ENCODE peak calls at places on chromosome 15, in five cellular contexts. Z is BE2C, D is sigmoid colon, X is Panc1, I is breast epithelium. O is an unnamed sample.

GRCh38 chr15:82572311-82572710 is 32.1 kb upstream of the RPS17 start:
- DNase-seq in Z (no peak), D (no peak), X (no peak), I (no peak), O (no peak)

GRCh38 chr15:60643490-60644040 is 164.6 kb upstream of the ICE2 start:
- DNase-seq in Z (no peak), D (no peak), X (no peak), I (no peak), O (no peak)

GRCh38 chr15:48695088-48695834 is 49.8 kb upstream of the FBN1 start:
- DNase-seq in Z (no peak), D (no peak), X (no peak), I (no peak), O (no peak)

GRCh38 chr15:73927003-73927475 is 777 bp downstream of the LOXL1 start:
- DNase-seq in Z (peak), D (peak), X (no peak), I (peak), O (no peak)

GRCh38 chr15:39462691-39463090 is 118.2 kb upstream of the THBS1 start:
- DNase-seq in Z (no peak), D (no peak), X (no peak), I (no peak), O (no peak)

GRCh38 chr15:34239151-34239761 is 14.4 kb downstream of the EMC4 start:
- DNase-seq in Z (no peak), D (no peak), X (peak), I (no peak), O (no peak)

GRCh38 chr15:62094398-62094797 is 27.6 kb downstream of the C2CD4A start:
- DNase-seq in Z (peak), D (no peak), X (no peak), I (no peak), O (no peak)

GRCh38 chr15:101499863-101500713 is 10.6 kb upstream of the PCSK6 start:
- DNase-seq in Z (no peak), D (peak), X (no peak), I (no peak), O (no peak)

GRCh38 chr15:77606142-77607034 is 26.3 kb downstream of the LINGO1 start:
- DNase-seq in Z (peak), D (no peak), X (no peak), I (no peak), O (no peak)

GRCh38 chr15:92521624-92522008 is 127.9 kb downstream of the ST8SIA2 start:
- DNase-seq in Z (peak), D (peak), X (peak), I (peak), O (peak)

GRCh38 chr15:51796777-51797474 is 32.5 kb upstream of the TMOD3 start:
- DNase-seq in Z (no peak), D (no peak), X (no peak), I (no peak), O (no peak)

GRCh38 chr15:100725121-100726069 is 123.0 kb downstream of the ASB7 start:
- DNase-seq in Z (no peak), D (no peak), X (no peak), I (peak), O (no peak)

GRCh38 chr15:73399163-73399562 is 30.4 kb upstream of the HCN4 start:
- DNase-seq in Z (no peak), D (no peak), X (no peak), I (no peak), O (no peak)

DNA sequence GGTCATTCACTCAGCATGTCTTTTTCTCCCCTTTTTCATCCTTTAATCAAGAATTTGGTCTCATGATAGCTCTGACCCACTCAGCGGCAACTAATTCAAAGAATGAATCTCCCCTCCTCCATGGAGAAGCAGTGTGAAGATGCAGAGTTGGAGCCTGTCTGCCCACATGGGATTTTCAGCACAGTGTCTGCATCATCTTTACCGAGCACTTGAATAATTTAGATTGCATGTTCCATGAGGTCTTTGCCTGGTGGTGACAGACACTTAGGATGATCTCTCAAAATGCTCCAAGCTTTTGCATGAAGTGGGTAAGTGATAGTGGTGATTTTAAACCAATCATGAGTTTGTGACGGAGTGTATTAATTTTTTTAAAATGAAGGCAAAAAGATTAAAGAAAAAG is 103.8 kb upstream of the UBE3A start:
- DNase-seq in Z (no peak), D (no peak), X (no peak), I (no peak), O (no peak)
- H3K4me3 ChIP-seq in Z (no peak), D (no peak), X (no peak), I (no peak), O (no peak)

DNA sequence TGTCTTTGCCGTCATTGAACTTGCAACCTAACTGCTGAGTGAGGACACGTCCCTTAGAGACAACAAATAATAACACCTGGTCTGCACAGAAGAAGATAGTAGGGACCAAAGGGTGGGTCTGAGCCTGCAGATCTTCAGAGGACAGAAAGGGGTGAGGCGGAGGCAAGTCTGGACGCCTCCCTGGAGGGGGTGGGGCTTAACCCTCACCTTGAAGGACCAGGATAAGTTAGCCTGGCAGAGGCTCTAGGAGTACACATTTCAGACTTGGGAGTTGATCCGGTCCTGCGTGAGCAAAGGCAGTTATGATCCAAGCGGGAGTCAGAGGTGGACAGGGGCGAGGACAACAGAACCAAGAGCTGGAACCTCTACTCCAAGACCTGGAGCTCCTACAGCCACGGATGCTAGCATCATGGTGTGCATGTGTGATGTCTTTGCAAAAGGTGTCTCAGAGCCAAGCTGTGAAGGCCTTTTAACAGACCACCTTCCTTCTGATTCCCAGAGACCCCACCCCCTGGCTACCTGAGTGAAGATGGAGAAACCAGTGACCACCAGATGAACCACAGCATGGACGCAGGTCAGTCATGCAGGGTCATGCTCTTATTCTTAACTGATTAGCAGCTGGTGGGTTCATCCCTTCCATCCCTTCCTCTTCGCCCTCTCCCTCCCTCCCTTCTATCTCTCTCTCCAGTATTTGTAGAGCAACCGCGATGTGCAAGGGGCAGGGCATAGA is 88.0 kb downstream of the AAGAB start:
- DNase-seq in Z (no peak), D (peak), X (no peak), I (no peak), O (no peak)
- H3K4me3 ChIP-seq in Z (no peak), D (no peak), X (no peak), I (no peak), O (no peak)

GRCh38 chr15:37015476-37015875 is 84.9 kb downstream of the MEIS2 start:
- DNase-seq in Z (no peak), D (no peak), X (no peak), I (no peak), O (no peak)
- H3K4me3 ChIP-seq in Z (peak), D (no peak), X (no peak), I (peak), O (no peak)

GRCh38 chr15:97962263-97962662 is 1.8 kb downstream of the ARRDC4 start:
- DNase-seq in Z (no peak), D (no peak), X (no peak), I (no peak), O (no peak)

GRCh38 chr15:97959738-97960363 is 652 bp upstream of the ARRDC4 start:
- DNase-seq in Z (no peak), D (no peak), X (no peak), I (no peak), O (no peak)

GRCh38 chr15:97963779-97964178 is 3.3 kb downstream of the ARRDC4 start:
- DNase-seq in Z (no peak), D (no peak), X (no peak), I (no peak), O (no peak)

GRCh38 chr15:97961067-97961954 is 808 bp downstream of the ARRDC4 start:
- DNase-seq in Z (peak), D (peak), X (no peak), I (peak), O (no peak)

GRCh38 chr15:97960364-97961066 is at the start of gene ARRDC4:
- DNase-seq in Z (peak), D (peak), X (peak), I (peak), O (peak)
- H3K4me3 ChIP-seq in Z (peak), D (peak), X (peak), I (peak), O (peak)

GRCh38 chr15:31254431-31255175 is 72.0 kb upstream of the KLF13 start:
- DNase-seq in Z (no peak), D (no peak), X (no peak), I (no peak), O (no peak)
- H3K4me3 ChIP-seq in Z (no peak), D (no peak), X (no peak), I (no peak), O (no peak)

GRCh38 chr15:70061696-70062270 is 35.9 kb downstream of the TLE3 start:
- DNase-seq in Z (no peak), D (peak), X (no peak), I (no peak), O (no peak)
- H3K4me3 ChIP-seq in Z (peak), D (no peak), X (no peak), I (peak), O (no peak)

GRCh38 chr15:71646767-71647478 is 163.4 kb upstream of the NR2E3 start:
- DNase-seq in Z (no peak), D (no peak), X (no peak), I (no peak), O (no peak)
- H3K4me3 ChIP-seq in Z (no peak), D (no peak), X (no peak), I (no peak), O (no peak)

DNA sequence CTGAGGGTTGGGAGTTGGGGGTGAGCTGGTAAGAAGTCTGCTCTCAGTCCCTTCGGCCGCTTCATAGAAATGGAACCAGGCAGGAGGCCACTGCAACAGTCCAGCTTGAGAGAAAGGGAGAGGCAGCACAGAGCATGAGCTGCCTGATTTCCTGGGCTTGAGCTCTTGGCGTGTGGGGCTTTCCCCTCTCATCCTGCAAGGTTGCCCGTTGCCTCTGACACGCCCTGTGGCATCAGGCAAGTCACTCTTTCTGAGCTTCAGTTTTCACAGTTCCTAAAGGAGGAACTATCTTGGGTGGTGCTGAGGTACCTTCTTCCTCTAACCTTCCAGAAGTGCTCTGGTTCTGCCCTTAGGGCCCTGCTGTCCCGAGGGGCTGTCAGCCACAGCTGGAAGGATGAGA is 4.9 kb downstream of the MESP2 start:
- DNase-seq in Z (no peak), D (no peak), X (no peak), I (no peak), O (no peak)
- H3K4me3 ChIP-seq in Z (no peak), D (no peak), X (no peak), I (no peak), O (no peak)

GRCh38 chr15:58771621-58772235 is 626 bp downstream of the MINDY2 start:
- DNase-seq in Z (peak), D (peak), X (no peak), I (peak), O (no peak)

GRCh38 chr15:58773024-58773423 is 1.9 kb downstream of the MINDY2 start:
- DNase-seq in Z (no peak), D (no peak), X (no peak), I (no peak), O (no peak)

GRCh38 chr15:58766290-58766689 is 4.8 kb upstream of the MINDY2 start:
- DNase-seq in Z (no peak), D (no peak), X (no peak), I (no peak), O (no peak)

GRCh38 chr15:58770857-58771620 is at the start of gene MINDY2:
- DNase-seq in Z (peak), D (peak), X (peak), I (peak), O (peak)

GRCh38 chr15:58770519-58770856 is 614 bp upstream of the MINDY2 start:
- DNase-seq in Z (no peak), D (no peak), X (no peak), I (no peak), O (no peak)
- H3K4me3 ChIP-seq in Z (peak), D (peak), X (peak), I (peak), O (peak)

O was measured in iPS DF 6.9.